ENCODE peak calls at places on chromosomes 16 and 17, in ten cellular contexts. One of them, this sample, is unnamed. For H3K4me1, the result is how much of the 10 kb centered on the place peaks cover.

GRCh38 chr17:20184977-20185619 is 175.9 kb downstream of the SPECC1 start:
- DNase-seq in CD8-positive, alpha-beta T cell: no peak
- DNase-seq in aorta: no peak
- DNase-seq in spleen: no peak
- DNase-seq in astrocyte: peak
- DNase-seq in kidney: no peak
- DNase-seq in lung: no peak
- DNase-seq in endothelial cell of umbilical vein: no peak
- DNase-seq in upper lobe of right lung: no peak
- DNase-seq in left ventricle myocardium inferior: no peak
- DNase-seq in this sample: no peak

GRCh38 chr17:9298776-9299295 is 276.8 kb downstream of the STX8 start:
- DNase-seq in CD8-positive, alpha-beta T cell: no peak
- DNase-seq in aorta: no peak
- DNase-seq in spleen: no peak
- DNase-seq in astrocyte: no peak
- DNase-seq in kidney: no peak
- DNase-seq in lung: no peak
- DNase-seq in endothelial cell of umbilical vein: no peak
- DNase-seq in upper lobe of right lung: no peak
- DNase-seq in left ventricle myocardium inferior: no peak
- DNase-seq in this sample: no peak

GRCh38 chr17:12254460-12254859 is 233.8 kb downstream of the MAP2K4 start:
- DNase-seq in CD8-positive, alpha-beta T cell: no peak
- DNase-seq in aorta: no peak
- DNase-seq in spleen: no peak
- DNase-seq in astrocyte: no peak
- DNase-seq in kidney: no peak
- DNase-seq in lung: no peak
- DNase-seq in endothelial cell of umbilical vein: no peak
- DNase-seq in upper lobe of right lung: no peak
- DNase-seq in left ventricle myocardium inferior: no peak
- DNase-seq in this sample: no peak

GRCh38 chr17:81448960-81449359 is 53.7 kb downstream of the BAHCC1 start:
- DNase-seq in CD8-positive, alpha-beta T cell: no peak
- DNase-seq in aorta: no peak
- DNase-seq in spleen: no peak
- DNase-seq in astrocyte: no peak
- DNase-seq in kidney: no peak
- DNase-seq in lung: no peak
- DNase-seq in endothelial cell of umbilical vein: no peak
- DNase-seq in upper lobe of right lung: no peak
- DNase-seq in left ventricle myocardium inferior: no peak
- DNase-seq in this sample: no peak

GRCh38 chr16:88045820-88046303 is 94.6 kb downstream of the BANP start:
- DNase-seq in CD8-positive, alpha-beta T cell: no peak
- DNase-seq in aorta: peak
- DNase-seq in spleen: peak
- DNase-seq in astrocyte: no peak
- DNase-seq in kidney: peak
- DNase-seq in lung: no peak
- DNase-seq in endothelial cell of umbilical vein: no peak
- DNase-seq in upper lobe of right lung: no peak
- DNase-seq in left ventricle myocardium inferior: peak
- DNase-seq in this sample: no peak

GRCh38 chr17:13638855-13639458 is 37.2 kb upstream of the HS3ST3A1 start:
- DNase-seq in CD8-positive, alpha-beta T cell: no peak
- DNase-seq in aorta: no peak
- DNase-seq in spleen: no peak
- DNase-seq in astrocyte: peak
- DNase-seq in kidney: no peak
- DNase-seq in lung: no peak
- DNase-seq in endothelial cell of umbilical vein: no peak
- DNase-seq in upper lobe of right lung: no peak
- DNase-seq in left ventricle myocardium inferior: no peak
- DNase-seq in this sample: no peak

GRCh38 chr17:74918906-74919305 is 4.1 kb downstream of the USH1G start:
- DNase-seq in CD8-positive, alpha-beta T cell: no peak
- DNase-seq in aorta: no peak
- DNase-seq in spleen: no peak
- DNase-seq in astrocyte: no peak
- DNase-seq in kidney: no peak
- DNase-seq in lung: no peak
- DNase-seq in endothelial cell of umbilical vein: no peak
- DNase-seq in upper lobe of right lung: no peak
- DNase-seq in left ventricle myocardium inferior: no peak
- DNase-seq in this sample: no peak

GRCh38 chr16:10100829-10101228 is 81.4 kb downstream of the GRIN2A start:
- DNase-seq in CD8-positive, alpha-beta T cell: no peak
- DNase-seq in aorta: no peak
- DNase-seq in spleen: no peak
- DNase-seq in astrocyte: no peak
- DNase-seq in kidney: no peak
- DNase-seq in lung: no peak
- DNase-seq in endothelial cell of umbilical vein: no peak
- DNase-seq in upper lobe of right lung: no peak
- DNase-seq in left ventricle myocardium inferior: no peak
- DNase-seq in this sample: no peak

GRCh38 chr17:69525920-69526841 is 111.7 kb downstream of the MAP2K6 start:
- DNase-seq in CD8-positive, alpha-beta T cell: no peak
- DNase-seq in aorta: no peak
- DNase-seq in spleen: no peak
- DNase-seq in astrocyte: peak
- DNase-seq in kidney: no peak
- DNase-seq in lung: no peak
- DNase-seq in endothelial cell of umbilical vein: peak
- DNase-seq in upper lobe of right lung: no peak
- DNase-seq in left ventricle myocardium inferior: peak
- DNase-seq in this sample: peak

GRCh38 chr17:65222216-65222738 is 85.1 kb downstream of the RGS9 start:
- DNase-seq in CD8-positive, alpha-beta T cell: no peak
- DNase-seq in aorta: no peak
- DNase-seq in spleen: no peak
- DNase-seq in astrocyte: no peak
- DNase-seq in kidney: no peak
- DNase-seq in lung: no peak
- DNase-seq in endothelial cell of umbilical vein: no peak
- DNase-seq in upper lobe of right lung: no peak
- DNase-seq in left ventricle myocardium inferior: no peak
- DNase-seq in this sample: no peak

GRCh38 chr16:3283525-3284447 is 495 bp downstream of the ZNF263 start:
- DNase-seq in CD8-positive, alpha-beta T cell: no peak
- DNase-seq in aorta: peak
- DNase-seq in spleen: no peak
- DNase-seq in astrocyte: no peak
- DNase-seq in kidney: peak
- DNase-seq in lung: peak
- DNase-seq in endothelial cell of umbilical vein: peak
- DNase-seq in upper lobe of right lung: no peak
- DNase-seq in left ventricle myocardium inferior: peak
- DNase-seq in this sample: no peak

GRCh38 chr16:1052791-1053521 is 19.6 kb upstream of the SSTR5 start:
- DNase-seq in CD8-positive, alpha-beta T cell: no peak
- DNase-seq in aorta: no peak
- DNase-seq in spleen: no peak
- DNase-seq in astrocyte: no peak
- DNase-seq in kidney: no peak
- DNase-seq in lung: no peak
- DNase-seq in endothelial cell of umbilical vein: no peak
- DNase-seq in upper lobe of right lung: no peak
- DNase-seq in left ventricle myocardium inferior: no peak
- DNase-seq in this sample: no peak

GRCh38 chr17:7035591-7036368 is at the start of gene SLC16A13:
- DNase-seq in CD8-positive, alpha-beta T cell: peak
- DNase-seq in aorta: peak
- DNase-seq in spleen: peak
- DNase-seq in astrocyte: peak
- DNase-seq in kidney: peak
- DNase-seq in lung: peak
- DNase-seq in endothelial cell of umbilical vein: peak
- DNase-seq in upper lobe of right lung: peak
- DNase-seq in left ventricle myocardium inferior: peak
- DNase-seq in this sample: peak

GRCh38 chr16:57791903-57792461 is 10.3 kb downstream of the KIFC3 start:
- DNase-seq in CD8-positive, alpha-beta T cell: no peak
- DNase-seq in aorta: no peak
- DNase-seq in spleen: no peak
- DNase-seq in astrocyte: no peak
- DNase-seq in kidney: peak
- DNase-seq in lung: no peak
- DNase-seq in endothelial cell of umbilical vein: no peak
- DNase-seq in upper lobe of right lung: no peak
- DNase-seq in left ventricle myocardium inferior: no peak
- DNase-seq in this sample: no peak

DNA sequence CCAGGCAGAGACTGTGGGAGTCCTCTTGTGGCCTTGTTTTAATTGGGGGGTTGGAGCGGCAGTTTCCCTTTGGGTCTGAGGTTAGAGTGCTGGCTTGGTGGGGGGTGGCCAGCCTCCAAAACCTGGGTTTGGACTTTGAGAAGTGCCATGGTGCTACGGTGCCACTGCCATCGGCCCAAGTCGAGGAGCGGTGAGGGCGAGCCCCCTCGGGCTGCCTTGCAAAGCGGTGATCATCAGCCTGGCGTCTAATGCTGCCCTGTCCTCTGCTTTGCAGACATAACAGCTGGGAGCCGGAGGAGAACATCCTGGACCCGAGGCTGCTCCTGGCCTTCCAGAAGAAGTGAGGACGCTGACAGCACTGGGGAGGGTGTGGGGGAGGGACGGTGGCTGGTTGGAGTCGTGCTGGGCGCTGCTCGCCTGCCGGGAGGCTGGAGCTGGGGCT is 1.2 kb downstream of the CBX2 start:
- DNase-seq in CD8-positive, alpha-beta T cell: no peak
- DNase-seq in aorta: peak
- DNase-seq in spleen: no peak
- DNase-seq in astrocyte: no peak
- DNase-seq in kidney: peak
- DNase-seq in lung: no peak
- DNase-seq in endothelial cell of umbilical vein: no peak
- DNase-seq in upper lobe of right lung: peak
- DNase-seq in left ventricle myocardium inferior: no peak
- DNase-seq in this sample: no peak
- H3K4me3 ChIP-seq in CD8-positive, alpha-beta T cell: peak
- H3K4me3 ChIP-seq in aorta: no peak
- H3K4me3 ChIP-seq in spleen: no peak
- H3K4me3 ChIP-seq in astrocyte: peak
- H3K4me3 ChIP-seq in kidney: no peak
- H3K4me3 ChIP-seq in lung: no peak
- H3K4me3 ChIP-seq in endothelial cell of umbilical vein: peak
- H3K4me3 ChIP-seq in upper lobe of right lung: peak
- H3K4me3 ChIP-seq in left ventricle myocardium inferior: peak
- H3K4me3 ChIP-seq in this sample: no peak

DNA sequence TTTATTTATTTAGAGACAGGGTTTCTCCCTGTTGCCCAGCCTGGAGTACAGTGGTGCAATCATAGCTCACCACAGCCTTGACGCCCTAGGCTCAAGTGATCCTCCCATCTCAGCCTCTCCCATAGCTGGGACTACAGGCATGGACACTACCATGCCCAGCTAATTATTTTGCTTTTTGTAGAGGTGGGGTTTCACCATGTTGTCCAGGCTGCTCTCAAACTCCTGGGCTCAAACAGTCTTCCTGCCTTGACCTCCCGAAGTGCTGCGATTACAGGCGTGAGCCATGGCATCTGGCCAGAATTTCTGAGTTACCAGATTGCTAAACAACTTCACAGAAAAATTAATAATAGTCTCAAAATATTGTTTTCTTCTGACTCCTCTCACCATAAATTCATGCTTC is 21.7 kb downstream of the MOSMO start:
- DNase-seq in CD8-positive, alpha-beta T cell: no peak
- DNase-seq in aorta: no peak
- DNase-seq in spleen: no peak
- DNase-seq in astrocyte: no peak
- DNase-seq in kidney: no peak
- DNase-seq in lung: no peak
- DNase-seq in endothelial cell of umbilical vein: no peak
- DNase-seq in upper lobe of right lung: no peak
- DNase-seq in left ventricle myocardium inferior: no peak
- DNase-seq in this sample: no peak
- H3K4me1 ChIP-seq in CD8-positive, alpha-beta T cell: under half
- H3K4me1 ChIP-seq in aorta: under half
- H3K4me1 ChIP-seq in spleen: under half
- H3K4me1 ChIP-seq in astrocyte: under half
- H3K4me1 ChIP-seq in kidney: under half
- H3K4me1 ChIP-seq in lung: under half
- H3K4me1 ChIP-seq in endothelial cell of umbilical vein: under half
- H3K4me1 ChIP-seq in upper lobe of right lung: under half
- H3K4me1 ChIP-seq in left ventricle myocardium inferior: under half
- H3K4me1 ChIP-seq in this sample: under half

GRCh38 chr16:69925311-69925710 is 25.8 kb upstream of the CLEC18A start:
- DNase-seq in CD8-positive, alpha-beta T cell: no peak
- DNase-seq in aorta: no peak
- DNase-seq in spleen: no peak
- DNase-seq in astrocyte: no peak
- DNase-seq in kidney: no peak
- DNase-seq in lung: no peak
- DNase-seq in endothelial cell of umbilical vein: no peak
- DNase-seq in upper lobe of right lung: no peak
- DNase-seq in left ventricle myocardium inferior: no peak
- DNase-seq in this sample: no peak
- H3K4me3 ChIP-seq in CD8-positive, alpha-beta T cell: no peak
- H3K4me3 ChIP-seq in aorta: peak
- H3K4me3 ChIP-seq in spleen: no peak
- H3K4me3 ChIP-seq in astrocyte: peak
- H3K4me3 ChIP-seq in kidney: peak
- H3K4me3 ChIP-seq in lung: peak
- H3K4me3 ChIP-seq in endothelial cell of umbilical vein: no peak
- H3K4me3 ChIP-seq in upper lobe of right lung: peak
- H3K4me3 ChIP-seq in left ventricle myocardium inferior: peak
- H3K4me3 ChIP-seq in this sample: no peak

GRCh38 chr16:67438098-67438791 is 7.3 kb downstream of the HSD11B2 start:
- DNase-seq in CD8-positive, alpha-beta T cell: no peak
- DNase-seq in aorta: no peak
- DNase-seq in spleen: no peak
- DNase-seq in astrocyte: no peak
- DNase-seq in kidney: no peak
- DNase-seq in lung: no peak
- DNase-seq in endothelial cell of umbilical vein: no peak
- DNase-seq in upper lobe of right lung: no peak
- DNase-seq in left ventricle myocardium inferior: no peak
- DNase-seq in this sample: no peak

GRCh38 chr16:67437513-67437912 is 6.6 kb downstream of the HSD11B2 start:
- DNase-seq in CD8-positive, alpha-beta T cell: no peak
- DNase-seq in aorta: no peak
- DNase-seq in spleen: no peak
- DNase-seq in astrocyte: no peak
- DNase-seq in kidney: no peak
- DNase-seq in lung: no peak
- DNase-seq in endothelial cell of umbilical vein: no peak
- DNase-seq in upper lobe of right lung: no peak
- DNase-seq in left ventricle myocardium inferior: no peak
- DNase-seq in this sample: no peak

GRCh38 chr16:67433131-67433719 is 2.3 kb downstream of the HSD11B2 start:
- DNase-seq in CD8-positive, alpha-beta T cell: no peak
- DNase-seq in aorta: no peak
- DNase-seq in spleen: no peak
- DNase-seq in astrocyte: no peak
- DNase-seq in kidney: no peak
- DNase-seq in lung: no peak
- DNase-seq in endothelial cell of umbilical vein: no peak
- DNase-seq in upper lobe of right lung: no peak
- DNase-seq in left ventricle myocardium inferior: no peak
- DNase-seq in this sample: peak

GRCh38 chr16:67436640-67437193 is 5.8 kb downstream of the HSD11B2 start:
- DNase-seq in CD8-positive, alpha-beta T cell: no peak
- DNase-seq in aorta: no peak
- DNase-seq in spleen: no peak
- DNase-seq in astrocyte: no peak
- DNase-seq in kidney: no peak
- DNase-seq in lung: no peak
- DNase-seq in endothelial cell of umbilical vein: no peak
- DNase-seq in upper lobe of right lung: peak
- DNase-seq in left ventricle myocardium inferior: no peak
- DNase-seq in this sample: no peak

GRCh38 chr16:67435758-67436164 is 4.8 kb downstream of the HSD11B2 start:
- DNase-seq in CD8-positive, alpha-beta T cell: no peak
- DNase-seq in aorta: no peak
- DNase-seq in spleen: no peak
- DNase-seq in astrocyte: no peak
- DNase-seq in kidney: no peak
- DNase-seq in lung: no peak
- DNase-seq in endothelial cell of umbilical vein: no peak
- DNase-seq in upper lobe of right lung: no peak
- DNase-seq in left ventricle myocardium inferior: no peak
- DNase-seq in this sample: peak
- H3K4me1 ChIP-seq in CD8-positive, alpha-beta T cell: under half
- H3K4me1 ChIP-seq in aorta: under half
- H3K4me1 ChIP-seq in spleen: under half
- H3K4me1 ChIP-seq in astrocyte: under half
- H3K4me1 ChIP-seq in kidney: under half
- H3K4me1 ChIP-seq in lung: under half
- H3K4me1 ChIP-seq in endothelial cell of umbilical vein: under half
- H3K4me1 ChIP-seq in upper lobe of right lung: under half
- H3K4me1 ChIP-seq in left ventricle myocardium inferior: under half
- H3K4me1 ChIP-seq in this sample: half or more